ENCODE peak calls at places on chromosome 13, in five cellular contexts. J is upper lobe of right lung, H is CMK, O is GF-D8, N is NCI-H1694. G is an unnamed sample.

GRCh38 chr13:26424181-26424580 is 133.3 kb upstream of the WASF3 start:
- DNase-seq in J (no peak), H (no peak), O (no peak), N (no peak), G (no peak)

GRCh38 chr13:104810242-104810641 is 1725.2 kb downstream of the EFNB2 start:
- DNase-seq in J (no peak), H (no peak), O (peak; percentile 72), N (no peak), G (peak; percentile 48)

GRCh38 chr13:106173346-106173745 is 362.1 kb downstream of the EFNB2 start:
- DNase-seq in J (no peak), H (no peak), O (no peak), N (no peak), G (no peak)

GRCh38 chr13:47903836-47904235 is 97.2 kb downstream of the SUCLA2 start:
- DNase-seq in J (no peak), H (no peak), O (no peak), N (no peak), G (peak; percentile 93)

GRCh38 chr13:110799246-110800236 is 86.0 kb downstream of the ING1 start:
- DNase-seq in J (no peak), H (no peak), O (no peak), N (no peak), G (peak; percentile 45)

GRCh38 chr13:30748717-30749116 is 13.4 kb downstream of the ALOX5AP start:
- DNase-seq in J (no peak), H (no peak), O (no peak), N (no peak), G (no peak)

GRCh38 chr13:80132741-80133601 is 208.0 kb downstream of the SPRY2 start:
- DNase-seq in J (peak; percentile 72), H (no peak), O (no peak), N (no peak), G (no peak)

GRCh38 chr13:31092631-31093030 is 69.1 kb downstream of the HSPH1 start:
- DNase-seq in J (no peak), H (no peak), O (no peak), N (no peak), G (peak; percentile 19)

GRCh38 chr13:51643114-51643881 is 59.0 kb downstream of the WDFY2 start:
- DNase-seq in J (no peak), H (no peak), O (no peak), N (no peak), G (peak; percentile 6)

GRCh38 chr13:92830821-92831220 is 395.8 kb upstream of the GPC6 start:
- DNase-seq in J (no peak), H (no peak), O (no peak), N (no peak), G (no peak)

GRCh38 chr13:23889598-23890224 is 511 bp upstream of the MIPEP start:
- DNase-seq in J (no peak), H (no peak), O (no peak), N (no peak), G (no peak)

GRCh38 chr13:111213964-111214726 is 99.0 kb downstream of the ARHGEF7 start:
- DNase-seq in J (no peak), H (no peak), O (peak; percentile 75), N (no peak), G (peak; percentile 93)

GRCh38 chr13:23620613-23621315 is 50.6 kb downstream of the TNFRSF19 start:
- DNase-seq in J (no peak), H (no peak), O (no peak), N (no peak), G (no peak)

GRCh38 chr13:42272115-42272756 is at the start of gene AKAP11:
- DNase-seq in J (peak; percentile 82), H (no peak), O (peak; percentile 27), N (no peak), G (no peak)

GRCh38 chr13:31046711-31047279 is 114.3 kb downstream of the TEX26 start:
- DNase-seq in J (no peak), H (no peak), O (no peak), N (peak; percentile 86), G (no peak)

GRCh38 chr13:43348397-43348796 is 325.0 kb downstream of the DNAJC15 start:
- DNase-seq in J (no peak), H (no peak), O (no peak), N (no peak), G (peak; percentile 48)

GRCh38 chr13:43339843-43340550 is 316.6 kb downstream of the DNAJC15 start:
- DNase-seq in J (no peak), H (no peak), O (no peak), N (no peak), G (no peak)

GRCh38 chr13:32316030-32316344 is 679 bp downstream of the BRCA2 start:
- DNase-seq in J (no peak), H (no peak), O (no peak), N (no peak), G (no peak)

GRCh38 chr13:113532156-113532806 is 41.8 kb upstream of the DCUN1D2 start:
- DNase-seq in J (peak; percentile 43), H (no peak), O (no peak), N (no peak), G (no peak)